ENCODE peak calls at places on chromosomes 3 and 15, in seven cellular contexts. K, Y, Z, O, J, I and E are unnamed samples.

GRCh38 chr15:91694829-91695205 is 158.7 kb upstream of the SLCO3A1 start:
- DNase-seq in K (no peak), Y (no peak), Z (no peak), O (no peak), J (no peak), I (no peak), E (peak; percentile 7)

GRCh38 chr15:91146728-91147127 is 46.7 kb downstream of the SV2B start:
- DNase-seq in K (no peak), Y (no peak), Z (no peak), O (no peak), J (no peak), I (no peak), E (no peak)

GRCh38 chr3:186825294-186825821 is 17.2 kb upstream of the ADIPOQ start:
- DNase-seq in K (no peak), Y (no peak), Z (peak; percentile 32), O (no peak), J (no peak), I (peak; percentile 24), E (no peak)

GRCh38 chr15:73931441-73931840 is 5.2 kb downstream of the LOXL1 start:
- DNase-seq in K (no peak), Y (no peak), Z (no peak), O (peak; percentile 11), J (no peak), I (no peak), E (no peak)

GRCh38 chr15:89630974-89631901 is 24.0 kb downstream of the KIF7 start:
- DNase-seq in K (no peak), Y (peak; percentile 69), Z (no peak), O (no peak), J (no peak), I (no peak), E (no peak)

GRCh38 chr3:17507480-17507879 is 235.0 kb downstream of the TBC1D5 start:
- DNase-seq in K (no peak), Y (no peak), Z (no peak), O (no peak), J (no peak), I (no peak), E (no peak)

GRCh38 chr3:53193466-53194217 is 32.6 kb downstream of the PRKCD start:
- DNase-seq in K (peak; percentile 46), Y (no peak), Z (no peak), O (no peak), J (no peak), I (no peak), E (no peak)

GRCh38 chr15:82018201-82018600 is 27.6 kb downstream of the MEX3B start:
- DNase-seq in K (no peak), Y (no peak), Z (no peak), O (no peak), J (no peak), I (no peak), E (no peak)

GRCh38 chr15:39304931-39305728 is 275.7 kb upstream of the THBS1 start:
- DNase-seq in K (no peak), Y (no peak), Z (no peak), O (no peak), J (no peak), I (no peak), E (no peak)

DNA sequence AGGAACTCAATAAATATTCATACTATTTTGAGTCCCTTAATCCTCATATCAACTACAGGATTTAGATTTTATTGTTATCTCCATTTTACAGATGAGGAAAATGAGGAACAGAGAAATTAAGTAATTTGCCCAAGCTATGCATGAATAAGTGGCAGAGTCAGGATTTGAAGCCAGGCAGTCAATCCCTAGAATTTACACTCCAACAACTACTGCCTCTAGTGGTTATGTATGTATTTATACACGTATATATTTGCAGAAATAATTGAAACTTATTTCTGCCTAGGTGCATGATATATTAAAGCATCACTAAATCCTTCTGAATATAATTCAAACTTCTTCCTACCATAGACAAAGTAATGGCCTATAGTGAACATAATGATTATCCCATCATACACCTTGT is 137.4 kb downstream of the SERPINI1 start:
- DNase-seq in K (no peak), Y (no peak), Z (peak; percentile 27), O (no peak), J (no peak), I (no peak), E (no peak)
- TF ChIP-seq CTCF in K (no peak), Y (no peak), Z (peak; percentile 81), O (peak; percentile 14), J (no peak), I (no peak), E (no peak)

GRCh38 chr3:9172851-9173320 is 76.6 kb downstream of the SRGAP3 start:
- DNase-seq in K (no peak), Y (no peak), Z (no peak), O (no peak), J (no peak), I (no peak), E (no peak)
- TF ChIP-seq CTCF in K (no peak), Y (no peak), Z (no peak), O (no peak), J (no peak), I (no peak), E (no peak)

GRCh38 chr3:10333359-10333670 is 12.4 kb upstream of the SEC13 start:
- DNase-seq in K (no peak), Y (no peak), Z (peak; percentile 22), O (no peak), J (no peak), I (no peak), E (no peak)
- TF ChIP-seq CTCF in K (no peak), Y (no peak), Z (no peak), O (no peak), J (no peak), I (no peak), E (no peak)

DNA sequence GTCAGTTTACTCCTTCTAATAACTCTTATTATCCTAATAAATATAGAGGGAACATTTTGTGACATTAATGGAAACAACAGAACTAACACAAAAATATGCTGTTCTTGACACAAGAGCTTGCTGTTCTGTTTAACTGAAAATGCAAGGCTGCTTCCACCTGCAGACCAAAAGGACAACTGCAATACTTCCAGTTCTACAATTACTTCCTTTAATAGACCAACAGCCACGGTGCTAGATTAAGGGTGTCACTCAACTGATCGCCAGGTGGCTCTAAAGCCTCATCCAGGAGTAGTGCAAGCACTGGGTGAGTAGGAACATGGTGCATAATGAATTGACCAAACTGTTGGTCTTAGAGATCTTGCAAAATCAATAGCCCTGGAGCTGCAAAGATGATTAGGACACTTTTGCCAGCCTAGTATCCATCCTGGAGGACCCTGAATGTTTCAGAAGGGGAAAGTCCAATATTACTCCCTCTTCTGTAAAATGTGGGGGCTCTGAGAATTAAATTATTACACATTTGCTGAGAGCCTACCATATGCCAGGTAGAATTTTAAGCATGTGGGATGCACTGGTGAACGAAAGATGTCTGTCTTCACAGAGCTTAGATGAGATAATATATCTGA is 3.6 kb upstream of the CLDN16 start:
- DNase-seq in K (no peak), Y (no peak), Z (peak; percentile 37), O (no peak), J (no peak), I (no peak), E (no peak)
- TF ChIP-seq CTCF in K (peak; percentile 55), Y (peak; percentile 27), Z (peak; percentile 65), O (peak; percentile 73), J (peak; percentile 49), I (no peak), E (peak; percentile 44)

GRCh38 chr3:46675426-46675825 is 18.1 kb downstream of the ALS2CL start:
- DNase-seq in K (no peak), Y (no peak), Z (no peak), O (peak; percentile 9), J (no peak), I (no peak), E (no peak)
- TF ChIP-seq CTCF in K (no peak), Y (no peak), Z (no peak), O (no peak), J (no peak), I (no peak), E (no peak)

DNA sequence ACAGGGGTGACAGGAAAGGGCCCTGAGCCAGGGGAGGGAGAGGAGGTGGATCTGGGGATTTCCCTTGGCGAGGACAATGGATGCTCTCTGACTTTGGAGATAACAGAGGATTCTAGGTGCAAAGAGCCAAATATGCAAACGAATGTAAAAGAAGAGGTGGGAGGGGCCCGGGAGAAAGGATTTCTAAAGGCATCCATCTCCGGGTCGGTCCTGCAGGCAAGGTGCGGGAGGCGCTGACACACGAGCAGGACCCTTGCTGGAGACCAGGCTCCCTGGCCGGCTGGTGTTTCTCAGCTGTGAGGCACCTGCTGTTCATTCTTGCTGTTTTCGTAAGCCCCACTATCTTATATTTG is 115.2 kb upstream of the TLE3 start:
- DNase-seq in K (no peak), Y (peak; percentile 53), Z (no peak), O (no peak), J (no peak), I (no peak), E (no peak)
- TF ChIP-seq CTCF in K (no peak), Y (no peak), Z (no peak), O (no peak), J (no peak), I (no peak), E (no peak)

GRCh38 chr3:169769287-169770181 is at the start of gene ACTRT3:
- DNase-seq in K (peak; percentile 87), Y (peak; percentile 89), Z (peak; percentile 83), O (peak; percentile 69), J (peak; percentile 72), I (peak; percentile 51), E (no peak)

GRCh38 chr3:169772530-169772950 is 656 bp upstream of the MYNN start:
- DNase-seq in K (peak; percentile 83), Y (no peak), Z (peak; percentile 82), O (peak; percentile 72), J (peak; percentile 61), I (no peak), E (no peak)

GRCh38 chr3:169771651-169772529 is 1.3 kb upstream of the MYNN start:
- DNase-seq in K (no peak), Y (no peak), Z (peak; percentile 85), O (peak; percentile 38), J (peak; percentile 39), I (peak; percentile 53), E (no peak)

GRCh38 chr3:169774186-169774585 is 990 bp downstream of the MYNN start:
- DNase-seq in K (no peak), Y (no peak), Z (no peak), O (no peak), J (no peak), I (no peak), E (no peak)

DNA sequence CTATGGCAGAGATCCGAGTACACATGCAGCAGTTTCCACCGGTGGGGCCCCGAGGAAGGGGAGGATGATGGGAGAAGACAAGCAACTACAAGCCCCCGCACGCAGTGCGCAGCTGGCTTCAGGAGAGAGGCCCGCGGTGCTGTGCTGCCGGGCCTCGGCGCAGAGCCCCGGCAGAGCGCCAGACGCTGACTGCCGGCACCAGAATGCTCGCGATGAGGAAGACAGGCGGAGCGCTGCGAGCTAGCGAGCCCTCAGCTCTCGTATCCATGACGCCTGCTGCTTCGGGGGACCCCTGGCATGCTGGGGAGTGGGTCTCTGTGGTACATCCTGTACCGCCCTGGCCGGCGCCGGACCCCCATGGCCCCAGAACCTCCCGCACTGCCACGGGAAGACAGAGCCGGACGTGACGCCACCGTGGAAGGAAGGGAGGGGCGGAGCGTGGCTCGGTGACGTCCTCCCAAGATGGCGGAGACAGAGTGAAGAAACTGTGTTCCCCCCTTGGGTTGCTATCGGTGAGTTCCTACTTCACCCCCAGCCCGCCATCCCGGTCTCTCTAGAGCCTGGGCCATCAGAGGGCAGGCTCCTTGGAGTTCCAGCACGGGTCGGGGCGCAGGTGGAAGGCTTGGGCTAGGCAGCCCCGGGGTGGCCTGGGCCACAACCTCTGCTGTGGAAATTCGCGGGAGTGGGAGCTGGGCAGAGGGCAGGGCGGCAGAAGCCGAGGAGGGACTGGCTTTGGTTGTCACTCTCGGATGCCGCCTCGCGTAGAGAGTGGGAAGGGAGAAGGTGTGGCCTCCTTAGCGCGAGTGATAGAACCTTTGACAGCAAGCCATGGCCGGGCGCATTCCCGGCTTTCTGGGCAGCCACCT is at the start of gene MYNN:
- DNase-seq in K (peak; percentile 96), Y (peak; percentile 96), Z (peak; percentile 93), O (peak; percentile 92), J (peak; percentile 92), I (peak; percentile 93), E (peak; percentile 69)
- TF ChIP-seq CTCF in K (peak; percentile 28), Y (no peak), Z (peak; percentile 50), O (no peak), J (no peak), I (no peak), E (peak; percentile 10)